ENCODE peak calls at places on chromosomes 5 and 9, in four cellular contexts. One of them, this sample, is unnamed.

GRCh38 chr5:43638556-43638955 is 35.6 kb downstream of the NNT start:
- DNase-seq in stomach: no peak
- DNase-seq in HCT116: no peak
- DNase-seq in ovary: no peak
- DNase-seq in this sample: no peak

GRCh38 chr5:123285122-123286011 is 137.8 kb downstream of the CEP120 start:
- DNase-seq in stomach: no peak
- DNase-seq in ovary: peak; percentile 36
- DNase-seq in HCT116: no peak
- DNase-seq in this sample: no peak

GRCh38 chr9:137372693-137373610 is 50.0 kb downstream of the EXD3 start:
- DNase-seq in ovary: peak; percentile 23
- DNase-seq in stomach: no peak
- DNase-seq in HCT116: no peak
- DNase-seq in this sample: no peak

GRCh38 chr9:93960221-93960970 is 5.2 kb upstream of the BARX1 start:
- DNase-seq in stomach: peak; percentile 56
- DNase-seq in HCT116: no peak
- DNase-seq in ovary: no peak
- DNase-seq in this sample: no peak

GRCh38 chr5:68149189-68149588 is 66.4 kb upstream of the PIK3R1 start:
- DNase-seq in stomach: no peak
- DNase-seq in ovary: no peak
- DNase-seq in HCT116: no peak
- DNase-seq in this sample: no peak

GRCh38 chr5:115321309-115321708 is 24.9 kb upstream of the CCDC112 start:
- DNase-seq in ovary: no peak
- DNase-seq in HCT116: no peak
- DNase-seq in stomach: peak; percentile 27
- DNase-seq in this sample: no peak

GRCh38 chr5:90020575-90021535 is 388.7 kb downstream of the CETN3 start:
- DNase-seq in HCT116: peak; percentile 51
- DNase-seq in ovary: no peak
- DNase-seq in stomach: no peak
- DNase-seq in this sample: peak; percentile 1

GRCh38 chr5:134489227-134489944 is 36.1 kb upstream of the JADE2 start:
- DNase-seq in ovary: no peak
- DNase-seq in stomach: peak; percentile 1
- DNase-seq in HCT116: no peak
- DNase-seq in this sample: no peak

GRCh38 chr9:129027685-129028191 is 393 bp downstream of the SH3GLB2 start:
- DNase-seq in stomach: peak; percentile 78
- DNase-seq in HCT116: no peak
- DNase-seq in ovary: peak; percentile 79
- DNase-seq in this sample: no peak

GRCh38 chr5:168274416-168274815 is 17.0 kb upstream of the WWC1 start:
- DNase-seq in ovary: no peak
- DNase-seq in HCT116: no peak
- DNase-seq in stomach: no peak
- DNase-seq in this sample: no peak

GRCh38 chr5:24110019-24110615 is 534.7 kb downstream of the CDH10 start:
- DNase-seq in ovary: no peak
- DNase-seq in HCT116: no peak
- DNase-seq in stomach: no peak
- DNase-seq in this sample: no peak

GRCh38 chr9:6566409-6567139 is 79.0 kb downstream of the GLDC start:
- DNase-seq in stomach: no peak
- DNase-seq in ovary: no peak
- DNase-seq in HCT116: peak; percentile 95
- DNase-seq in this sample: no peak

GRCh38 chr5:176535655-176536131 is 1.5 kb downstream of the RNF44 start:
- DNase-seq in HCT116: no peak
- DNase-seq in stomach: no peak
- DNase-seq in ovary: peak; percentile 46
- DNase-seq in this sample: no peak

GRCh38 chr9:96021616-96022444 is 146.3 kb downstream of the ERCC6L2 start:
- DNase-seq in stomach: no peak
- DNase-seq in HCT116: no peak
- DNase-seq in ovary: peak; percentile 50
- DNase-seq in this sample: peak; percentile 47

GRCh38 chr5:35345222-35345621 is 114.9 kb upstream of the PRLR start:
- DNase-seq in stomach: no peak
- DNase-seq in ovary: no peak
- DNase-seq in HCT116: no peak
- DNase-seq in this sample: no peak

GRCh38 chr5:179378441-179379271 is 33.4 kb upstream of the ADAMTS2 start:
- DNase-seq in ovary: no peak
- DNase-seq in stomach: no peak
- DNase-seq in HCT116: no peak
- DNase-seq in this sample: no peak

GRCh38 chr9:134136117-134136996 is 475 bp downstream of the WDR5 start:
- DNase-seq in stomach: no peak
- DNase-seq in HCT116: no peak
- DNase-seq in ovary: peak; percentile 57
- DNase-seq in this sample: peak; percentile 48

GRCh38 chr9:110996436-110997224 is 41.6 kb downstream of the LPAR1 start:
- DNase-seq in stomach: peak; percentile 39
- DNase-seq in HCT116: no peak
- DNase-seq in ovary: no peak
- DNase-seq in this sample: no peak

GRCh38 chr9:8349928-8350327 is 550.4 kb upstream of the DMAC1 start:
- DNase-seq in HCT116: no peak
- DNase-seq in ovary: no peak
- DNase-seq in stomach: no peak
- DNase-seq in this sample: no peak

GRCh38 chr5:31581498-31582099 is 49.5 kb downstream of the C5orf22 start:
- DNase-seq in stomach: no peak
- DNase-seq in HCT116: peak; percentile 22
- DNase-seq in ovary: no peak
- DNase-seq in this sample: no peak

GRCh38 chr9:93183663-93184438 is at the start of gene WNK2:
- DNase-seq in HCT116: no peak
- DNase-seq in stomach: peak; percentile 65
- DNase-seq in ovary: no peak
- DNase-seq in this sample: peak; percentile 58

GRCh38 chr9:99579964-99580363 is 241.7 kb upstream of the NR4A3 start:
- DNase-seq in stomach: no peak
- DNase-seq in ovary: no peak
- DNase-seq in HCT116: no peak
- DNase-seq in this sample: no peak

GRCh38 chr5:151213803-151214613 is 9.9 kb downstream of the CCDC69 start:
- DNase-seq in HCT116: no peak
- DNase-seq in ovary: peak; percentile 63
- DNase-seq in stomach: peak; percentile 72
- DNase-seq in this sample: peak; percentile 87

GRCh38 chr9:121675381-121675780 is 23.9 kb downstream of the DAB2IP start:
- DNase-seq in stomach: no peak
- DNase-seq in ovary: no peak
- DNase-seq in HCT116: no peak
- DNase-seq in this sample: no peak

GRCh38 chr5:88398316-88398715 is 129.7 kb upstream of the TMEM161B start:
- DNase-seq in ovary: no peak
- DNase-seq in stomach: no peak
- DNase-seq in HCT116: no peak
- DNase-seq in this sample: no peak

GRCh38 chr5:160616712-160617497 is 195.2 kb downstream of the PTTG1 start:
- DNase-seq in stomach: no peak
- DNase-seq in HCT116: no peak
- DNase-seq in ovary: no peak
- DNase-seq in this sample: no peak

GRCh38 chr5:5615569-5615968 is 193.1 kb downstream of the ICE1 start:
- DNase-seq in HCT116: no peak
- DNase-seq in ovary: no peak
- DNase-seq in stomach: no peak
- DNase-seq in this sample: no peak

GRCh38 chr9:137138701-137139467 is at the start of gene GRIN1:
- DNase-seq in stomach: no peak
- DNase-seq in ovary: peak; percentile 54
- DNase-seq in HCT116: no peak
- DNase-seq in this sample: peak; percentile 49

GRCh38 chr5:93117753-93118531 is 463.1 kb downstream of the NR2F1-AS1 start:
- DNase-seq in HCT116: no peak
- DNase-seq in ovary: no peak
- DNase-seq in stomach: no peak
- DNase-seq in this sample: no peak

GRCh38 chr5:74143724-74144330 is 496.7 kb downstream of the ENC1 start:
- DNase-seq in stomach: no peak
- DNase-seq in ovary: peak; percentile 36
- DNase-seq in HCT116: no peak
- DNase-seq in this sample: no peak

DNA sequence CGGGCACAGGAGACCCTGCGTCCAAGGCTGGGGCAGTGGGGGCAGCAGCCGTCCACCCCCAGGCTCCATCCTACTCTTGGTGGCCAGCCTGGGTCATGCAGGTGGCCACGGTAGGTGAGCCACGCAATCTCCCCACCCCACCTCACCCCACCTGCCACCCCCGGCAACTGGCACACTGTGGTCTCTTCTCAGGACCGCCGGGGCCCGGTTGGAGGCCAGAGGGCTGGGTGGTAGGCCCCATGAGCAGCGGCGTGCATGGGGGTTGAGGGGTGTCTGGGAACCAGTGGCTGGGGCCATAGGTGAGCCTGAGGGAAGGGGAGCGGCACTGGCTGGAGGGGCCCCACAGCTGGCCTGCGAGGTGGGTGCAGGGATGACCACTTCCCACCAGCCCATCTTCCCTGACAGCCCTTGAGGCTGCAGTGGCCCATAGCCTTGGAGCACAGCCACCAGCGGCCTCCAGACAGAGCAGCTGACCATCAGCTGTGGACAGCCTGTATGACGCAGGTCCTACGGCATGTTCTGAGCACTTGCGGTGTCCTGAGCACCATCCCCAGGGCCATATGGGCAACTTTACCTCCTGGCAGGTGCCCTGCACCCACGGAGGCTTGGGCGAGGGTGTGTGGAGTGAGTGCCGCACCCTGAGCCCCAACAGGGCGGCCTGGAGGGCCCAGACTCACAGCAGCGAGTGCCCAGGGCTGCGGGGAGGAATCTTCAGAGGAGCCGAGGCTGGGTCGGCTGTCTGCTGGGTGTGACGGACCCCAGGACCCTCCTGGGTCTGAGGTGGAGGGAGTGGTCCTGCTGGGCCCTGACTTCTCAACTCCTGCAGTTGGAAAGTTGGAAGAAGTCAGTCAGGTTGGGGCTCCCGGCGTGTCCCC is 47.4 kb downstream of the KCNT1 start:
- DNase-seq in stomach: no peak
- DNase-seq in HCT116: no peak
- DNase-seq in ovary: no peak
- DNase-seq in this sample: no peak
- TF ChIP-seq POLR2A in stomach: no peak
- TF ChIP-seq POLR2A in HCT116: no peak
- TF ChIP-seq POLR2A in ovary: no peak
- TF ChIP-seq POLR2A in this sample: no peak

DNA sequence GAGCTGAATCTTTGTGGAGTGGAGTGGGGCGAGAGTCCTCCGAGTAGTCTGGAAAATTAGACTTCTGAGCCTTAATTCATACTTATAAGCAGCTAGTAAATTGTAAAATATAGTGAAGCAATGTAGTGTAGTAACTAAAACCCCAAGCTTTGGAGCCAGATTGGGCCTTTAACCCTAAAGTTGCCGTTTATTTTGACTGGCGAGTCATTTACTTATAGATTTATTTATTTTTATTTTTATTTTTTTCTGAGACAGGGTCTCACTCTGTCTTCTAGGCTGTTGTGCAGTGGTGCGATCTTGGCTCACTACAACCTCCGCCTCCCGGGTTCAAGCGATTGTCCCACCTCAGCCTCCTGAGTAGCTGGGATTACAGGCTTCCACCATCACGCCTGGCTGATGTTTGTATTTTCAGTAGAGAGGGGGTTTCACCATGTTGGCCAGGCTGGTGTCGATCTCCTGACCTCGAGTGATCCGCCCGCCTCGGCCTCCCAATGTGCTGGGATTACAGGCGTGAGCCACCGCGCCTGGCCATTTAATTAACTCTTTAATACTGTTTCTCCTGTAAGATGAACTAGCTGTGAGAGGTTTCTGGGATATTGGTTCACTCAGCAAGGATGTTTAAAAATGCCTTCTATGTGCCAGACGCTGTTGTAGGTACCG is 687 bp upstream of the RPS23 start:
- DNase-seq in stomach: no peak
- DNase-seq in ovary: peak; percentile 29
- DNase-seq in HCT116: no peak
- DNase-seq in this sample: no peak
- TF ChIP-seq POLR2A in stomach: no peak
- TF ChIP-seq POLR2A in ovary: peak; percentile 28
- TF ChIP-seq POLR2A in HCT116: peak; percentile 91
- TF ChIP-seq POLR2A in this sample: no peak

DNA sequence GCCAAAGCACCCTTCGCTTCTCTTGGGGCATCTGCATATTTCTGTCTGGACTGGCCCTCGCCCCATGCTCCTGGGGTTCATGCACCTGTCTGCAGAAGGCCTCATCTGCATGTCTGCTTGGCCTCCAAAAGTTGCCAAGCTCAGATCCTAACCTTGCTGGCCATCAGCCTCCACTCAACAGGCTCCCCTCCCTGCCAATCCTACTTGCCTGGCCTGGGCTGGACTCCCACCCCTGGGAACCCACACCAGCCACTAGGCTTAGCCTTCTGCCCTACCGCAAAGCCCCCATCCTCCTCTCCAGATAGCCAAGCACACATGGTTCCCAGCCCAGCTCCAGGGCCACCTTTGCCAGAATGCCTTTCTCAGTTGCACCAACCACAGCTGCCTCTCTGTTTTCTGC is 159.8 kb downstream of the PAX5 start:
- DNase-seq in ovary: no peak
- DNase-seq in stomach: no peak
- DNase-seq in HCT116: no peak
- DNase-seq in this sample: no peak
- TF ChIP-seq POLR2A in ovary: no peak
- TF ChIP-seq POLR2A in stomach: no peak
- TF ChIP-seq POLR2A in HCT116: no peak
- TF ChIP-seq POLR2A in this sample: no peak

DNA sequence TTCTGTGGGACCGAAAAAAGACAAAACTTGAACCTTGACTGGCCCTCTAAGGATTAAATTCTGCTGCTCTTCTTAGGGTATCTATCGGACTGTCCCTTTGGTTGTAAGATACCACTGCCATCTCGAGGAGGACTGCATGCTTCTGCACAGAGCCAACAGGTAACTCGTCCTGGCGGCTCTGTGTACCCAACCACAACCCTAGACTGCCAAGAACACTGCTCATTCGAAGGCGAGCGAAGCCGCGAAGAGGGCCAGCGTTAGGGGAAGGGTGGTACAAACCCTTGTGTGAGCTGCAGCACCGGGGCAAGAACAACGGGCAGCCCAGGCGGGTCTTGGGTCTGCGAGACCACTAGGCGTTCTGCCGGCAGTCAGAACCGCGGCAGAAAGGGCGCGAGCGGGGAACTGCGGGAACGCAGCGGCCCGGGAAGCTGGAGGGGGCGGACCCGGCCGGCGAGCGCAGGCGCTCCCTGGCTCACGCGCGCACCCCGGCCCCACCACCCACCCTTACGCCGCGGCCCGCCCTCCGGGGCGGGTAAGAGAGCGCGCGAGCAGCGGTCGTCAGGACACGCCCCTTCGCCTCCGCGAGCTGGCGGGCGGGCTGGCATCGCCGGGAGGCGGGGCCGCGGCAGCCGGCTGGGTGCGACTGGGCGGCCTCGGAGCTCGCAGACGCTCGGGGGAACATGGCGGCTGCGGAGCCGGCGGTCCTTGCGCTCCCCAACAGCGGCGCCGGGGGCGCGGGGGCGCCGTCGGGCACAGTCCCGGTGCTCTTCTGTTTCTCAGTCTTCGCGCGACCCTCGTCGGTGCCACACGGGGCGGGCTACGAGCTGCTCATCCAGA is at the start of gene ISOC1:
- DNase-seq in HCT116: peak; percentile 74
- DNase-seq in ovary: peak; percentile 92
- DNase-seq in stomach: peak; percentile 94
- DNase-seq in this sample: peak; percentile 68
- TF ChIP-seq POLR2A in HCT116: peak; percentile 88
- TF ChIP-seq POLR2A in ovary: peak; percentile 50
- TF ChIP-seq POLR2A in stomach: no peak
- TF ChIP-seq POLR2A in this sample: peak; percentile 90